ENCODE peak calls at places on chromosomes 13 and 19, in five cellular contexts. B is HCT116, T is mammary epithelial cell, E is K562, L is fibroblast of lung. M is an unnamed sample.

GRCh38 chr19:45995715-45996385 is 583 bp downstream of the CCDC61 start:
- DNase-seq in B (no peak), T (no peak), E (no peak), L (no peak), M (no peak)

GRCh38 chr13:73335226-73335625 is 276.4 kb downstream of the KLF5 start:
- DNase-seq in B (peak), T (peak), E (no peak), L (peak), M (no peak)

GRCh38 chr19:38055655-38056521 is 148.9 kb downstream of the SIPA1L3 start:
- DNase-seq in B (no peak), T (no peak), E (no peak), L (no peak), M (no peak)

GRCh38 chr19:53132231-53132991 is at the start of gene ZNF415:
- DNase-seq in B (no peak), T (peak), E (no peak), L (peak), M (peak)

GRCh38 chr19:43574424-43575155 is 737 bp downstream of the XRCC1 start:
- DNase-seq in B (no peak), T (peak), E (no peak), L (peak), M (no peak)

GRCh38 chr13:76854894-76855293 is 31.3 kb downstream of the KCTD12 start:
- DNase-seq in B (no peak), T (peak), E (no peak), L (peak), M (no peak)

GRCh38 chr19:1390594-1391423 is 7.1 kb downstream of the NDUFS7 start:
- DNase-seq in B (no peak), T (no peak), E (no peak), L (no peak), M (no peak)

GRCh38 chr13:32278456-32278855 is 36.7 kb downstream of the ZAR1L start:
- DNase-seq in B (no peak), T (peak), E (no peak), L (peak), M (no peak)

GRCh38 chr19:13016628-13017305 is 21.5 kb downstream of the NFIX start:
- DNase-seq in B (no peak), T (peak), E (peak), L (no peak), M (no peak)

GRCh38 chr13:89784161-89784809 is 1563.2 kb upstream of the MIR17HG start:
- DNase-seq in B (no peak), T (no peak), E (no peak), L (no peak), M (no peak)

GRCh38 chr13:28324181-28324789 is 170.6 kb downstream of the FLT1 start:
- DNase-seq in B (peak), T (peak), E (peak), L (peak), M (peak)

GRCh38 chr19:10846500-10847202 is 1.6 kb upstream of the C19orf38 start:
- DNase-seq in B (no peak), T (no peak), E (no peak), L (no peak), M (no peak)

GRCh38 chr13:41156611-41157010 is 24.0 kb upstream of the KBTBD6 start:
- DNase-seq in B (no peak), T (no peak), E (no peak), L (no peak), M (no peak)

GRCh38 chr13:66501187-66501586 is 728.9 kb downstream of the PCDH9 start:
- DNase-seq in B (no peak), T (peak), E (no peak), L (peak), M (no peak)

GRCh38 chr19:18910010-18910409 is 9.2 kb downstream of the COPE start:
- DNase-seq in B (no peak), T (no peak), E (no peak), L (no peak), M (no peak)

GRCh38 chr19:21765151-21765550 is 2.2 kb downstream of the ZNF100 start:
- DNase-seq in B (peak), T (peak), E (peak), L (no peak), M (no peak)

GRCh38 chr19:34676697-34677385 is at the start of gene SCGB2B2:
- DNase-seq in B (peak), T (no peak), E (no peak), L (no peak), M (peak)

GRCh38 chr13:113645329-113645728 is 12.7 kb downstream of the ATP4B start:
- DNase-seq in B (no peak), T (no peak), E (no peak), L (no peak), M (no peak)

GRCh38 chr19:50427997-50428425 is 4.7 kb upstream of the MYBPC2 start:
- DNase-seq in B (no peak), T (no peak), E (no peak), L (peak), M (no peak)

GRCh38 chr19:30217461-30217860 is 154.7 kb upstream of the ZNF536 start:
- DNase-seq in B (no peak), T (no peak), E (no peak), L (no peak), M (no peak)

GRCh38 chr19:1140673-1141072 is 33.4 kb downstream of the SBNO2 start:
- DNase-seq in B (no peak), T (no peak), E (no peak), L (no peak), M (no peak)

GRCh38 chr19:40278361-40279045 is 6.6 kb downstream of the AKT2 start:
- DNase-seq in B (no peak), T (no peak), E (no peak), L (no peak), M (no peak)

GRCh38 chr19:543912-544608 is at the start of gene GZMM:
- DNase-seq in B (no peak), T (no peak), E (peak), L (no peak), M (peak)

GRCh38 chr13:33153421-33154381 is 131.9 kb downstream of the STARD13 start:
- DNase-seq in B (no peak), T (no peak), E (no peak), L (no peak), M (no peak)

GRCh38 chr13:36783883-36784282 is 35.1 kb upstream of the RFXAP start:
- DNase-seq in B (no peak), T (no peak), E (no peak), L (no peak), M (no peak)

GRCh38 chr19:31257426-31258130 is 91.7 kb downstream of the TSHZ3 start:
- DNase-seq in B (no peak), T (no peak), E (no peak), L (no peak), M (no peak)

GRCh38 chr19:1566392-1567115 is 1.6 kb downstream of the MEX3D start:
- DNase-seq in B (no peak), T (peak), E (peak), L (peak), M (no peak)

GRCh38 chr13:42894765-42895181 is 97.3 kb downstream of the EPSTI1 start:
- DNase-seq in B (no peak), T (peak), E (no peak), L (peak), M (no peak)

GRCh38 chr19:447816-448546 is 12.9 kb downstream of the SHC2 start:
- DNase-seq in B (no peak), T (no peak), E (no peak), L (no peak), M (no peak)

GRCh38 chr19:55901369-55902079 is 30.6 kb downstream of the NLRP13 start:
- DNase-seq in B (no peak), T (no peak), E (no peak), L (no peak), M (no peak)

DNA sequence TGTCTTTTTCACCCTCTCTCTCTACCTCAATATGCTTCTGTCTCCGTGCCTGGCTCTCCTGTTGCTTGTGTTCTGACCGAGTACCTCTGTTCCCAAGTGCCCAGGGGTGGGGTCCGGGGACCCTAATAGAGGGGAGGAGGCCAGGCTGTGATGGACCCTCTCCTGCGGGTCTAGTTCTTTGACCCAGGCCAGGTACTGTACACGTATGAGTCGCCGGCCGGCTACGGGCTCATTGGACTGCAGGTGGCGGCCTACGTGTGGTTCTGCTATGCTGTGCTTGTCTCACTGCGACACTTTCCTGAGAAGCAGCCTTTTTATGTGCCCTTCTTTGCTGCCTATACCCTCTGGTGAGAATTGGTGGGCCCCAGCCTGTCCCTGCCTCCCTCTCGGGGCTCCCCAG is 4.4 kb downstream of the TMEM145 start:
- DNase-seq in B (no peak), T (no peak), E (no peak), L (no peak), M (no peak)
- H2AFZ ChIP-seq in B (no peak), T (no peak), E (no peak), L (no peak), M (no peak)

GRCh38 chr19:17584132-17584531 is 28.7 kb downstream of the COLGALT1 start:
- DNase-seq in B (no peak), T (no peak), E (no peak), L (no peak), M (no peak)

GRCh38 chr19:17580470-17581000 is 25.1 kb downstream of the COLGALT1 start:
- DNase-seq in B (no peak), T (no peak), E (no peak), L (no peak), M (no peak)

GRCh38 chr19:17581211-17581874 is 25.9 kb downstream of the COLGALT1 start:
- DNase-seq in B (no peak), T (no peak), E (no peak), L (no peak), M (no peak)

GRCh38 chr19:17579523-17580244 is 24.2 kb downstream of the COLGALT1 start:
- DNase-seq in B (peak), T (peak), E (peak), L (peak), M (no peak)

GRCh38 chr19:17582613-17583012 is 27.2 kb downstream of the COLGALT1 start:
- DNase-seq in B (no peak), T (no peak), E (no peak), L (no peak), M (no peak)
- TF ChIP-seq CTCF in B (peak), T (no peak), E (peak), L (no peak), M (peak)

GRCh38 chr19:17282488-17283256 is 971 bp downstream of the ANKLE1 start:
- DNase-seq in B (peak), T (peak), E (peak), L (peak), M (peak)
- TF ChIP-seq EZH2 in B (no peak), T (no peak), E (no peak), L (no peak), M (no peak)

DNA sequence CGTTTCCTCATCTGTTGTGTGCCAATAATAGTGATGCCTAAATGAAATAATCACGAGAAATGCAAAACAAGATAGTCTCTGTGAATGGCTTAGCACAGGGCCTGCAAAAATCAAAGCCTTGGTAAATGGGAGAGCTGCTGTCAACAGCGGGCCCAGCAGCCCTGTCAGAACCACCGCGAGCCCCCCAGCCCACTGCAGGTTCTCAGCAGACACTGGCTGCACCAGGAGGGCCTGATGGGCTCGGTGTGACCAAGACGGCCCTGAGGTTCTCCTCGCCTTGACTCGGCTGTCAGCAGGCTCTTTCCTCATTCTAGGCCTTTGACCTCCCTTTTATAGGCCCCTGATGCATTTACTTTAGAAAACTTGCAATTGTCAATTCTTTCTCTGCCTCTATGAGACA is 90.9 kb upstream of the GPR183 start:
- DNase-seq in B (no peak), T (no peak), E (no peak), L (no peak), M (no peak)
- H2AFZ ChIP-seq in B (no peak), T (no peak), E (no peak), L (no peak), M (no peak)

DNA sequence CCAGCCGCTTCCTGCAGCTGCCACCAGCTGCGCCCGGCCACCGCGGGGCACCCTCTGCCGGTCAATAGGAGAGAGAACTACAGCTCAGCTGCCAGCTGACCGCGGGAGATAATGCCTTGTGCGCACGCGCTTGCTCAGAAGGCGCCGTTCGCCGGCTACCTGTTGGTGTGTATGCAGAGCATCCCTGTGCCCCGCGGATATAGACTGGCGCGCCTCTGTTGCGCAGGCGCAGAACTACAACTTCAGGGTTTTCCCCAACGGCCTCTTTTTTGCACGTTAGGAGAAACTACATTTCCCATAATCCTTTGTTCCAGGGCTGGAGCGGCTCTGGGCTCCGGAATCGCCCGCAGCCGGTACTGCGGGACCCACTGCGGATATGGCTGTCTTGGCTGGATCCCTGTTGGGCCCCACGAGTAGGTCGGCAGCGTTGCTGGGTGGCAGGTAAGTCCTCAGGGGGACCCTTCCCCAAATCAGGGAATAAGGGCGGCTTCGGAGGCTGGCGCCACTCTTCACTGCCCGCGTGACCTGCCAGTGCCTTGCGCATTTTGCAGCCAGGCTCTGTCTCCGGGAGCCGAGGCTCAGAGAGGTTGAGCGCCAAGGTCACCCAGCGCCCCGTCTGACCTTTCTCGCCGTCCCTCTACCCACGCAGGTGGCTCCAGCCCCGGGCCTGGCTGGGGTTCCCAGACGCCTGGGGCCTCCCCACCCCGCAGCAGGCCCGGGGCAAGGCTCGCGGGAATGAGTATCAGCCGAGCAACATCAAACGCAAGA is at the start of gene MRPL34:
- DNase-seq in B (peak), T (peak), E (peak), L (peak), M (peak)
- TF ChIP-seq CTCF in B (peak), T (peak), E (peak), L (peak), M (peak)

DNA sequence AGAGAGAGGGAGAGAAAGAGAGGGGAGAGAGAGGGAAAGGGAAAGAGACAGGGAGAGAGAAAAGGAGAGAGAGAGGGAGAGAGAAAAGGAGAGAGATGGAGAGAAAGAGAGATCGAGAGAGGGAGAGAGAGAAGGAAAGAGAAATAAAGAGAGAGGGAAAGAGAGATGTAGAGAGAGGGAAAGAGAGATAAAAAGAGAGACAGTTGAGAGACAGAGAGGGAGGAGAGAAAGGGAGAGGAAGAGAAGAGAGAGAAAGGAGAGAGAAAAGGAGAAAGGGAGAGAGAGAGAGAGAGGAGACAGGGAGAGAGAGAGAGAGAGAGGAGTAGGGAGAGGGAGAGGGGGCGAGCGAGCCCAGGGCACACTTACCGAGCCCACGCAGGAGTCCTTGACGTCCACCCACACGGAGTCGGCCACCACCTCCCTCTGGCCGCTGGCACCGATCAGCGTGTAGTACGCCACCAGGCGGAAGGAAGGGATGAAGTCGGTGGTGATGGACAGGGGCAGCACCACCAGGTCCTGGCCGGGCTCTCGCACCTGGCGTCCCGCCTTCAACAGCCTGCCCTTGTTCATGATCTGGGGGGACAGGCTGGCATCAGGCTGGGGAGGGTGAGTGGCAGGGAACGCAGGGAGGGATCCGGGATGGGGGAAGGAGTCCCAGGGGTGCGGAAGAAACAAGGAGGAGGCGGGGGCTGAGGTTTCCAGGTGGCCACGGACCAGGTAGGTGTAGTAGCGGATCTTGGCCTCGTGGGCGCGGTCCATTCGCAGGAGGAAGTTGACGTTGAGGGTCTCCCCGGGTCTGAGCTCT is 10.0 kb downstream of the C3 start:
- DNase-seq in B (no peak), T (no peak), E (peak), L (no peak), M (no peak)
- TF ChIP-seq EZH2 in B (no peak), T (no peak), E (no peak), L (no peak), M (no peak)

GRCh38 chr13:106028916-106029315 is 506.5 kb downstream of the EFNB2 start:
- DNase-seq in B (no peak), T (peak), E (no peak), L (no peak), M (no peak)
- H2AFZ ChIP-seq in B (no peak), T (peak), E (no peak), L (no peak), M (no peak)

GRCh38 chr13:109425821-109426689 is 360.3 kb downstream of the IRS2 start:
- DNase-seq in B (no peak), T (no peak), E (no peak), L (no peak), M (no peak)

GRCh38 chr13:109427148-109427547 is 359.2 kb downstream of the IRS2 start:
- DNase-seq in B (no peak), T (peak), E (no peak), L (no peak), M (no peak)

GRCh38 chr13:109426690-109426990 is 359.7 kb downstream of the IRS2 start:
- DNase-seq in B (no peak), T (no peak), E (no peak), L (no peak), M (no peak)

GRCh38 chr13:109428146-109428545 is 358.2 kb downstream of the IRS2 start:
- DNase-seq in B (no peak), T (no peak), E (no peak), L (peak), M (no peak)

GRCh38 chr13:109427695-109428094 is 358.7 kb downstream of the IRS2 start:
- DNase-seq in B (no peak), T (no peak), E (no peak), L (no peak), M (no peak)
- TF ChIP-seq CTCF in B (peak), T (no peak), E (no peak), L (no peak), M (peak)

M was measured in DND-41.